ENCODE peak calls at places on chromosomes 7 and 10, in five cellular contexts. I is psoas muscle, N is HCT116, M is uterus, U is cardiac muscle cell. X is an unnamed sample. For H3K4me1 and H3K9me3, the result is how much of the 10 kb centered on the place peaks cover.

GRCh38 chr7:44082541-44083207 is 344 bp upstream of the POLM start:
- DNase-seq in I (peak), N (peak), M (peak), U (peak), X (peak)

GRCh38 chr10:89351402-89352038 is 23.7 kb downstream of the IFIT3 start:
- DNase-seq in I (no peak), N (no peak), M (no peak), U (peak), X (no peak)

GRCh38 chr7:122068046-122068445 is 76.0 kb downstream of the AASS start:
- DNase-seq in I (no peak), N (no peak), M (no peak), U (no peak), X (no peak)

GRCh38 chr7:94129443-94130140 is 125.4 kb upstream of the BET1 start:
- DNase-seq in I (no peak), N (no peak), M (no peak), U (peak), X (peak)

GRCh38 chr7:107103369-107103768 is 58.9 kb downstream of the PRKAR2B start:
- DNase-seq in I (no peak), N (no peak), M (no peak), U (peak), X (peak)

GRCh38 chr7:40829201-40829600 is 694.4 kb downstream of the SUGCT start:
- DNase-seq in I (no peak), N (no peak), M (no peak), U (no peak), X (no peak)

GRCh38 chr7:57375783-57376182 is 74.2 kb upstream of the ZNF716 start:
- DNase-seq in I (no peak), N (no peak), M (no peak), U (no peak), X (no peak)

GRCh38 chr7:75054744-75055527 is 18.7 kb downstream of the RCC1L start:
- DNase-seq in I (peak), N (no peak), M (peak), U (peak), X (peak)

GRCh38 chr10:68560916-68561691 is 967 bp downstream of the TET1 start:
- DNase-seq in I (peak), N (no peak), M (peak), U (peak), X (no peak)

GRCh38 chr10:33772370-33773331 is 438.2 kb upstream of the NRP1 start:
- DNase-seq in I (peak), N (no peak), M (peak), U (peak), X (no peak)

GRCh38 chr10:104333037-104333727 is 5.1 kb downstream of the ITPRIP start:
- DNase-seq in I (no peak), N (no peak), M (no peak), U (peak), X (no peak)

GRCh38 chr10:59817806-59818205 is 64.6 kb upstream of the MRLN start:
- DNase-seq in I (peak), N (no peak), M (no peak), U (peak), X (no peak)

GRCh38 chr10:130301026-130301892 is 165.1 kb downstream of the GLRX3 start:
- DNase-seq in I (no peak), N (no peak), M (no peak), U (peak), X (no peak)

GRCh38 chr10:3097160-3097559 is 29.8 kb downstream of the PFKP start:
- DNase-seq in I (no peak), N (no peak), M (no peak), U (no peak), X (no peak)

GRCh38 chr10:47286591-47287325 is 13.2 kb upstream of the GDF10 start:
- DNase-seq in I (no peak), N (no peak), M (no peak), U (no peak), X (no peak)

GRCh38 chr7:49718755-49719154 is 54.7 kb upstream of the VWC2 start:
- DNase-seq in I (no peak), N (no peak), M (no peak), U (no peak), X (no peak)

GRCh38 chr7:42493436-42494198 is 256.6 kb upstream of the GLI3 start:
- DNase-seq in I (peak), N (no peak), M (peak), U (peak), X (no peak)

GRCh38 chr10:89275383-89275782 is 23.8 kb upstream of the LIPA start:
- DNase-seq in I (no peak), N (no peak), M (no peak), U (peak), X (peak)

GRCh38 chr7:113392841-113393540 is 274.6 kb upstream of the SMIM30 start:
- DNase-seq in I (no peak), N (no peak), M (no peak), U (no peak), X (no peak)

GRCh38 chr10:80077869-80078447 is 507 bp upstream of the TMEM254 start:
- DNase-seq in I (no peak), N (no peak), M (no peak), U (no peak), X (no peak)

GRCh38 chr10:13961096-13961495 is 369.6 kb downstream of the FRMD4A start:
- DNase-seq in I (no peak), N (no peak), M (no peak), U (peak), X (no peak)

GRCh38 chr10:128481152-128481551 is 354.9 kb upstream of the MKI67 start:
- DNase-seq in I (no peak), N (no peak), M (no peak), U (no peak), X (no peak)

GRCh38 chr7:95840953-95841950 is 68.9 kb downstream of the DYNC1I1 start:
- DNase-seq in I (no peak), N (peak), M (no peak), U (no peak), X (no peak)

GRCh38 chr10:70174058-70174741 is 3.9 kb upstream of the SAR1A start:
- DNase-seq in I (no peak), N (no peak), M (no peak), U (no peak), X (peak)

GRCh38 chr10:79394631-79395030 is 47.4 kb downstream of the PPIF start:
- DNase-seq in I (no peak), N (no peak), M (peak), U (no peak), X (no peak)

DNA sequence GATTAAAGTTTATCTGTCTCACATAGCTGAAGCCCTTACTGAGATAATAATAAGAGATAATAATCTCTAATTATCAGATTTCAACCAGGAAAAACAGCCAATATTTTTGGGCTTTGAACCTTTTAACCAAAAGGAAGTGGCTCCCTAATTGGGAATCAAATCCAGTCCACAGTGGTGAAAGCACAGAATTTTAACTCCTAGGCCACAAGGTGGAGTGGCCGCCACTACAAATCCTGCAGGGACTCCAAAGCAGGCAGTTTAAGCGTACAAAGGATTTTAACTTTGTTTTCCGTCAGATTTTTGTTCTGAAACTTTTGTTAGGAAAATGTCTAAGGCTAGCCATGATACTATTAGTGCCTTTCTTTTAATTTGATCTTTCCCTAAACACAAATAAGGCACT is 99.6 kb upstream of the CCNY start:
- DNase-seq in I (no peak), N (no peak), M (no peak), U (peak), X (peak)
- TF ChIP-seq CTCF in I (no peak), N (peak), M (peak), U (peak), X (peak)

GRCh38 chr10:44234471-44234850 is 150.4 kb downstream of the CXCL12 start:
- DNase-seq in I (no peak), N (no peak), M (no peak), U (peak), X (peak)

GRCh38 chr10:44238212-44238611 is 146.7 kb downstream of the CXCL12 start:
- DNase-seq in I (no peak), N (no peak), M (no peak), U (no peak), X (peak)

GRCh38 chr10:44235363-44235762 is 149.5 kb downstream of the CXCL12 start:
- DNase-seq in I (no peak), N (no peak), M (no peak), U (no peak), X (no peak)

GRCh38 chr10:44240766-44241165 is 144.1 kb downstream of the CXCL12 start:
- DNase-seq in I (no peak), N (no peak), M (no peak), U (no peak), X (peak)

DNA sequence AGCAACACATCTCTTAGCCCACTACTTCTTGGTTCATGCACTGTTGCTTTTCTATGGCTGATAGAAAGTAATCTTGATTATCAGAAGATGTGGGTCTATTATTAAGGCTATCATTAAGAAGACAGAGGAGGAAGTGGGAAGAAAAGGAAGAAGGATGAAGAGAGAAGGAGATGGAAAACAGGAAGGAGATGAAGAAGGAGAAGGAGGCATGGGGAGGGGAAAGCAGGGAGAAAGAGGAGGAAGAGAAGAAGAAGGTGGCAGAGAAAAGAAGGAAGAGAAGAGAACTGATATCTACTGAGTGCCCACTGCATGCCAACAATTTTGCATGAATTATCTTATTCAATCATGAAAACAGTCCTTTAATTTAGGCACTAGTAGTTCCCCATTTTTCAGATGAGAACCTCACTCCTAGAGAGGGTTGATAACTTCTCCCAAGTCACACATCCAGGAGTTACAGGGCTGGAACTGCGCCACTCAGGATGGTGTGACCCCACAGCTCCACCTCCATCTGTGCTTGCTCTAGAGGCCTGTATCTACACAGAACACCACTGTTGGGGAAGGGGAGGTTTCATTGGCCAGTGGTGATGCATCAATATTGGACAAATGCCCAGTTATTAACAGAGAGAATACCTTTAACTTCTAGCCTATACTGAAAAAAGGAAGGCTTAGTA is 147.4 kb downstream of the CXCL12 start:
- DNase-seq in I (no peak), N (no peak), M (no peak), U (no peak), X (no peak)
- H3K4me1 ChIP-seq in I (under half), N (under half), M (under half), U (under half), X (under half)

GRCh38 chr10:1411451-1411850 is 325.9 kb downstream of the ADARB2 start:
- DNase-seq in I (no peak), N (no peak), M (no peak), U (no peak), X (no peak)

GRCh38 chr10:1410469-1411395 is 326.6 kb downstream of the ADARB2 start:
- DNase-seq in I (no peak), N (no peak), M (no peak), U (no peak), X (no peak)

GRCh38 chr10:1409359-1409750 is 328.0 kb downstream of the ADARB2 start:
- DNase-seq in I (no peak), N (no peak), M (no peak), U (no peak), X (no peak)

GRCh38 chr10:1408656-1409358 is 328.5 kb downstream of the ADARB2 start:
- DNase-seq in I (no peak), N (no peak), M (no peak), U (no peak), X (no peak)

DNA sequence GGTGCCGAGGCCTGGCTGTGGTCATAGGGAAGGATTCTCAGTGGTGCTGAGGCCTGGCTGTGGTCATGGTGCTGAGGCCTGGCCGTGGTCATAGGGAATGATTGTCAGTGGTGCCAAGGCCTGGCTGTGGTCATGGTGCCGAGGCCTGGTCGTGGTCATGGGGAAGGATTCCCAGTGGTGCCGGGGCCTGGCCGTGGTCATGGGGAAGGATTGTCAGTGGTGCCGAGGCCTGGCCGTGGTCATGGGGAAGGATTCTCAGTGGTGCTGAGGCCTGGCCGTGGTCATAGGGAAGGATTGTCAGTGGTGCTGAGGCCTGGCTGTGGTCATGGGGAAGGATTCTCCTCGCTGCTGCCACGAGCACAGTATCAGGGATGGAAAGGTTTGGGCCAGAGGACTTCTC is 327.3 kb downstream of the ADARB2 start:
- DNase-seq in I (no peak), N (no peak), M (no peak), U (no peak), X (no peak)
- H3K9me3 ChIP-seq in I (under half), N (under half), M (under half), U (under half), X (under half)

GRCh38 chr10:107011113-107011512 is 153.4 kb downstream of the SORCS1 start:
- DNase-seq in I (no peak), N (no peak), M (no peak), U (no peak), X (no peak)
- TF ChIP-seq CTCF in I (no peak), N (no peak), M (no peak), U (no peak), X (no peak)

X was measured in PC-9.